ENCODE peak calls at places on chromosomes 6 and 20, in eight cellular contexts. One of them, this sample, is unnamed.

GRCh38 chr6:167296293-167296690 is 5.2 kb downstream of the UNC93A start:
- DNase-seq in neural progenitor cell: no peak
- DNase-seq in mammary epithelial cell: no peak
- DNase-seq in cardiac muscle cell: no peak
- DNase-seq in Peyer's patch: no peak
- DNase-seq in kidney: no peak
- DNase-seq in mucosa of descending colon: no peak
- DNase-seq in AG04450: no peak
- DNase-seq in this sample: no peak

GRCh38 chr6:100209323-100210137 is 215.5 kb upstream of the MCHR2 start:
- DNase-seq in mucosa of descending colon: no peak
- DNase-seq in mammary epithelial cell: no peak
- DNase-seq in cardiac muscle cell: peak; percentile 29
- DNase-seq in AG04450: no peak
- DNase-seq in kidney: no peak
- DNase-seq in neural progenitor cell: no peak
- DNase-seq in Peyer's patch: no peak
- DNase-seq in this sample: no peak

GRCh38 chr6:32886674-32887383 is 32.8 kb downstream of the PSMB9 start:
- DNase-seq in mucosa of descending colon: no peak
- DNase-seq in kidney: peak; percentile 71
- DNase-seq in mammary epithelial cell: peak; percentile 63
- DNase-seq in cardiac muscle cell: peak; percentile 76
- DNase-seq in Peyer's patch: no peak
- DNase-seq in neural progenitor cell: no peak
- DNase-seq in AG04450: peak; percentile 79
- DNase-seq in this sample: no peak

GRCh38 chr6:16828058-16828457 is 66.8 kb upstream of the ATXN1 start:
- DNase-seq in mucosa of descending colon: no peak
- DNase-seq in mammary epithelial cell: no peak
- DNase-seq in neural progenitor cell: no peak
- DNase-seq in Peyer's patch: no peak
- DNase-seq in kidney: no peak
- DNase-seq in AG04450: no peak
- DNase-seq in cardiac muscle cell: no peak
- DNase-seq in this sample: no peak

GRCh38 chr6:31186052-31186734 is 15.7 kb upstream of the POU5F1 start:
- DNase-seq in cardiac muscle cell: no peak
- DNase-seq in AG04450: no peak
- DNase-seq in neural progenitor cell: no peak
- DNase-seq in kidney: peak; percentile 95
- DNase-seq in mucosa of descending colon: peak; percentile 79
- DNase-seq in Peyer's patch: no peak
- DNase-seq in mammary epithelial cell: peak; percentile 77
- DNase-seq in this sample: no peak

GRCh38 chr6:147201885-147202515 is 2.2 kb upstream of the STXBP5 start:
- DNase-seq in AG04450: no peak
- DNase-seq in kidney: no peak
- DNase-seq in mucosa of descending colon: peak; percentile 53
- DNase-seq in mammary epithelial cell: peak; percentile 64
- DNase-seq in cardiac muscle cell: peak; percentile 53
- DNase-seq in Peyer's patch: peak; percentile 31
- DNase-seq in neural progenitor cell: peak; percentile 38
- DNase-seq in this sample: no peak

GRCh38 chr6:72525821-72526550 is 95.9 kb upstream of the KCNQ5 start:
- DNase-seq in AG04450: peak; percentile 32
- DNase-seq in kidney: no peak
- DNase-seq in mammary epithelial cell: no peak
- DNase-seq in cardiac muscle cell: no peak
- DNase-seq in Peyer's patch: no peak
- DNase-seq in neural progenitor cell: no peak
- DNase-seq in mucosa of descending colon: no peak
- DNase-seq in this sample: no peak

GRCh38 chr6:157985378-157986155 is 3.9 kb downstream of the SYNJ2 start:
- DNase-seq in AG04450: no peak
- DNase-seq in mammary epithelial cell: no peak
- DNase-seq in mucosa of descending colon: peak; percentile 43
- DNase-seq in kidney: no peak
- DNase-seq in Peyer's patch: no peak
- DNase-seq in cardiac muscle cell: no peak
- DNase-seq in neural progenitor cell: no peak
- DNase-seq in this sample: peak; percentile 15

GRCh38 chr6:73566954-73567591 is 46.2 kb upstream of the EEF1A1 start:
- DNase-seq in mammary epithelial cell: peak; percentile 24
- DNase-seq in mucosa of descending colon: peak; percentile 91
- DNase-seq in kidney: no peak
- DNase-seq in Peyer's patch: no peak
- DNase-seq in AG04450: no peak
- DNase-seq in cardiac muscle cell: peak; percentile 66
- DNase-seq in neural progenitor cell: no peak
- DNase-seq in this sample: no peak

GRCh38 chr20:13681248-13682125 is 42.8 kb upstream of the TASP1 start:
- DNase-seq in Peyer's patch: no peak
- DNase-seq in kidney: no peak
- DNase-seq in neural progenitor cell: no peak
- DNase-seq in AG04450: no peak
- DNase-seq in cardiac muscle cell: no peak
- DNase-seq in mammary epithelial cell: no peak
- DNase-seq in mucosa of descending colon: peak; percentile 8
- DNase-seq in this sample: no peak

GRCh38 chr6:31785475-31785874 is 8.3 kb upstream of the VWA7 start:
- DNase-seq in kidney: peak; percentile 51
- DNase-seq in cardiac muscle cell: no peak
- DNase-seq in Peyer's patch: no peak
- DNase-seq in mammary epithelial cell: no peak
- DNase-seq in neural progenitor cell: no peak
- DNase-seq in mucosa of descending colon: no peak
- DNase-seq in AG04450: no peak
- DNase-seq in this sample: no peak

GRCh38 chr20:15045246-15045645 is 707.8 kb upstream of the FLRT3 start:
- DNase-seq in Peyer's patch: no peak
- DNase-seq in mucosa of descending colon: no peak
- DNase-seq in kidney: no peak
- DNase-seq in AG04450: no peak
- DNase-seq in cardiac muscle cell: peak; percentile 19
- DNase-seq in mammary epithelial cell: peak; percentile 65
- DNase-seq in neural progenitor cell: no peak
- DNase-seq in this sample: no peak

GRCh38 chr6:150704447-150705192 is 104.9 kb downstream of the PLEKHG1 start:
- DNase-seq in cardiac muscle cell: no peak
- DNase-seq in neural progenitor cell: no peak
- DNase-seq in Peyer's patch: no peak
- DNase-seq in mammary epithelial cell: no peak
- DNase-seq in AG04450: no peak
- DNase-seq in kidney: no peak
- DNase-seq in mucosa of descending colon: peak; percentile 46
- DNase-seq in this sample: no peak

DNA sequence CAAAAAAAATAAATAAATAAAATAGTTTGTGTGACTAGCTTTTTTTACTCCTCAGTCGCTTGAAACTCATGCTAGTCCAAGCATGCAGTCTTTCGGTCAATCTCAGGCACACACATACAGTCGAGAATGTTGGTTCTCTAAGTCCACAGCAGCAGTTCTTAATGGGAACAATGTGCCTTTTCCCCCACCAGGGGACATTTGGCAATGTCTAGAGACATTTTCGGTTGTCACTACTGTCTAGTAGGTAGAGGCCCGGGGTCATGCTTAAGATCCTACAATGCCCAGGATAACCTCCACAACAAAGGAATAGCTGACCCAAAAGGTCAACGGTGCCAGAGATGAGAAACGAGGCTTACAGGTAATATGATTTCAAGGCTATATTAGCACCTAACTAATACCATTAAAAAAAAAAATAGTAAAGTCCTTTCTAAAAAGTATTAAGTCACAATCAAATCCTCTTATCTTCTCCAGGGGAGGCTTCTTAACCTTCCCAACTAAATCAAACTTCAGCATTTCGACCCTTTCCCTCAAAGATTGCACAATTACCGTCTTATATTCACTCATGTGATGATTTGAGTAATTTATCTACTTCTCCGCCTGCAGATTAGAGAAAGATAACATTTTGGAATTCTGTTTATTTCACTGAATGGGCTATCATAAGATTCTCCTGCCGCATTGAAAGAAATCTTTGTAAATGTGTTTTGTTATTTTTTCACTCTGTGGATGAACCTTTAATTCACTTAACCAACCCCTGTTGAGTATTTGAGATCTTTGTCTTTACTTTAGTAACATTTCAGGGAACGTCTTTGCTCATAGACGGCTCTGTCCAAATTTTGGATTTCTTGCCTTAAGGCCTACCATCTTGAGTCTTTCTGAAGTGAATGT is 8.1 kb upstream of the SALL4 start:
- DNase-seq in cardiac muscle cell: no peak
- DNase-seq in neural progenitor cell: peak; percentile 60
- DNase-seq in mammary epithelial cell: no peak
- DNase-seq in AG04450: no peak
- DNase-seq in mucosa of descending colon: no peak
- DNase-seq in kidney: no peak
- DNase-seq in Peyer's patch: no peak
- DNase-seq in this sample: peak; percentile 35
- TF ChIP-seq CTCF in cardiac muscle cell: peak; percentile 5
- TF ChIP-seq CTCF in neural progenitor cell: peak; percentile 45
- TF ChIP-seq CTCF in mammary epithelial cell: no peak
- TF ChIP-seq CTCF in AG04450: no peak
- TF ChIP-seq CTCF in mucosa of descending colon: no peak
- TF ChIP-seq CTCF in kidney: no peak
- TF ChIP-seq CTCF in Peyer's patch: no peak
- TF ChIP-seq CTCF in this sample: no peak

GRCh38 chr20:34213213-34213612 is 28.0 kb upstream of the ASIP start:
- DNase-seq in mammary epithelial cell: no peak
- DNase-seq in mucosa of descending colon: no peak
- DNase-seq in neural progenitor cell: no peak
- DNase-seq in kidney: no peak
- DNase-seq in Peyer's patch: no peak
- DNase-seq in AG04450: no peak
- DNase-seq in cardiac muscle cell: no peak
- DNase-seq in this sample: no peak

GRCh38 chr20:34209111-34209510 is 32.1 kb upstream of the ASIP start:
- DNase-seq in mammary epithelial cell: no peak
- DNase-seq in AG04450: no peak
- DNase-seq in kidney: peak; percentile 24
- DNase-seq in mucosa of descending colon: no peak
- DNase-seq in cardiac muscle cell: no peak
- DNase-seq in neural progenitor cell: no peak
- DNase-seq in Peyer's patch: no peak
- DNase-seq in this sample: no peak

GRCh38 chr20:34215711-34216381 is 25.4 kb upstream of the ASIP start:
- DNase-seq in mammary epithelial cell: peak; percentile 61
- DNase-seq in Peyer's patch: peak; percentile 46
- DNase-seq in cardiac muscle cell: peak; percentile 70
- DNase-seq in kidney: peak; percentile 92
- DNase-seq in mucosa of descending colon: peak; percentile 73
- DNase-seq in neural progenitor cell: peak; percentile 93
- DNase-seq in AG04450: peak; percentile 16
- DNase-seq in this sample: peak; percentile 91

GRCh38 chr20:34211591-34211990 is 29.6 kb upstream of the ASIP start:
- DNase-seq in mammary epithelial cell: no peak
- DNase-seq in neural progenitor cell: no peak
- DNase-seq in kidney: no peak
- DNase-seq in mucosa of descending colon: no peak
- DNase-seq in cardiac muscle cell: no peak
- DNase-seq in Peyer's patch: no peak
- DNase-seq in AG04450: no peak
- DNase-seq in this sample: no peak

DNA sequence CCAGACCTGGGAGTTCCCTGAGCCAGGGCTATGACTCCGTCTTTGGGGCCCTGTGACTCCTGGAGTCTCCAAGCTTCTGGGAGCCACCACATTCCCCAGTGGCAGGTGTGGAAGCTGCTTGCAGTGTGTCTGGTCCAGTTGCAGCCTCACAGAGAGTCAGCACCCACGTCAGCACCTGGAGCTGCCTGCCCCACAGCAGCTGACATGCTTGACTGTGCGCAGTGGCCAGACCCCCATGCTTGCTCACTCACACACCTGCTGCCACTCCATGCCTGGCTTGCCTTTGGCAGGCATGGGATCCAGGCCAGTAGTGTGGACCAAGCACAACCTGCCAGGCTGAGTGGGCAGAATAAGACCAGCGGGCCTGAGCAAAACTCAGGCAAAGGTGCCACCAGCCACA is 31.0 kb upstream of the ASIP start:
- DNase-seq in Peyer's patch: no peak
- DNase-seq in AG04450: no peak
- DNase-seq in mammary epithelial cell: no peak
- DNase-seq in kidney: no peak
- DNase-seq in neural progenitor cell: no peak
- DNase-seq in mucosa of descending colon: no peak
- DNase-seq in cardiac muscle cell: no peak
- DNase-seq in this sample: no peak
- H3K9me3 ChIP-seq in Peyer's patch: no peaks in the 10 kb centered on the region
- H3K9me3 ChIP-seq in AG04450: peaks cover 12% of the 10 kb centered on the region
- H3K9me3 ChIP-seq in mammary epithelial cell: peaks cover 6% of the 10 kb centered on the region
- H3K9me3 ChIP-seq in kidney: peaks cover 2% of the 10 kb centered on the region
- H3K9me3 ChIP-seq in neural progenitor cell: peaks cover 5% of the 10 kb centered on the region
- H3K9me3 ChIP-seq in mucosa of descending colon: no peaks in the 10 kb centered on the region
- H3K9me3 ChIP-seq in cardiac muscle cell: no peaks in the 10 kb centered on the region
- H3K9me3 ChIP-seq in this sample: peaks cover 11% of the 10 kb centered on the region

GRCh38 chr6:42915737-42916136 is at the start of gene PTCRA:
- DNase-seq in mammary epithelial cell: no peak
- DNase-seq in AG04450: no peak
- DNase-seq in kidney: no peak
- DNase-seq in cardiac muscle cell: no peak
- DNase-seq in Peyer's patch: peak; percentile 66
- DNase-seq in neural progenitor cell: no peak
- DNase-seq in mucosa of descending colon: no peak
- DNase-seq in this sample: no peak

GRCh38 chr6:42907336-42907735 is 8.5 kb upstream of the PTCRA start:
- DNase-seq in mammary epithelial cell: no peak
- DNase-seq in kidney: no peak
- DNase-seq in AG04450: no peak
- DNase-seq in neural progenitor cell: no peak
- DNase-seq in cardiac muscle cell: peak; percentile 78
- DNase-seq in mucosa of descending colon: no peak
- DNase-seq in Peyer's patch: no peak
- DNase-seq in this sample: no peak

GRCh38 chr6:42914546-42914945 is 1.3 kb upstream of the PTCRA start:
- DNase-seq in mucosa of descending colon: no peak
- DNase-seq in cardiac muscle cell: no peak
- DNase-seq in mammary epithelial cell: no peak
- DNase-seq in AG04450: no peak
- DNase-seq in kidney: no peak
- DNase-seq in Peyer's patch: no peak
- DNase-seq in neural progenitor cell: no peak
- DNase-seq in this sample: no peak

GRCh38 chr6:42909835-42910234 is 6.0 kb upstream of the PTCRA start:
- DNase-seq in neural progenitor cell: no peak
- DNase-seq in mammary epithelial cell: no peak
- DNase-seq in Peyer's patch: no peak
- DNase-seq in kidney: no peak
- DNase-seq in mucosa of descending colon: no peak
- DNase-seq in cardiac muscle cell: no peak
- DNase-seq in AG04450: no peak
- DNase-seq in this sample: no peak

GRCh38 chr6:42911171-42912021 is 4.5 kb upstream of the PTCRA start:
- DNase-seq in Peyer's patch: no peak
- DNase-seq in kidney: no peak
- DNase-seq in neural progenitor cell: peak; percentile 87
- DNase-seq in cardiac muscle cell: peak; percentile 25
- DNase-seq in mucosa of descending colon: no peak
- DNase-seq in AG04450: no peak
- DNase-seq in mammary epithelial cell: no peak
- DNase-seq in this sample: no peak
- TF ChIP-seq CTCF in Peyer's patch: no peak
- TF ChIP-seq CTCF in kidney: no peak
- TF ChIP-seq CTCF in neural progenitor cell: peak; percentile 59
- TF ChIP-seq CTCF in cardiac muscle cell: peak; percentile 8
- TF ChIP-seq CTCF in mucosa of descending colon: no peak
- TF ChIP-seq CTCF in AG04450: no peak
- TF ChIP-seq CTCF in mammary epithelial cell: no peak
- TF ChIP-seq CTCF in this sample: no peak

GRCh38 chr20:62111148-62111547 is 11.1 kb upstream of the LSM14B start:
- DNase-seq in mucosa of descending colon: no peak
- DNase-seq in Peyer's patch: no peak
- DNase-seq in neural progenitor cell: no peak
- DNase-seq in mammary epithelial cell: no peak
- DNase-seq in cardiac muscle cell: no peak
- DNase-seq in AG04450: no peak
- DNase-seq in kidney: no peak
- DNase-seq in this sample: no peak
- H3K9me3 ChIP-seq in mucosa of descending colon: peaks cover 58% of the 10 kb centered on the region
- H3K9me3 ChIP-seq in Peyer's patch: peaks cover 60% of the 10 kb centered on the region
- H3K9me3 ChIP-seq in neural progenitor cell: no peaks in the 10 kb centered on the region
- H3K9me3 ChIP-seq in mammary epithelial cell: peaks cover 35% of the 10 kb centered on the region
- H3K9me3 ChIP-seq in cardiac muscle cell: no peaks in the 10 kb centered on the region
- H3K9me3 ChIP-seq in AG04450: peaks cover 69% of the 10 kb centered on the region
- H3K9me3 ChIP-seq in kidney: peaks cover 4% of the 10 kb centered on the region
- H3K9me3 ChIP-seq in this sample: peaks cover 57% of the 10 kb centered on the region